ENCODE peak calls at places on chromosomes 6 and 20, in five cellular contexts. B is CD4-positive, alpha-beta T cell; R is heart right ventricle; F is left ventricle myocardium inferior; X is Panc1. V is an unnamed sample.
A peak's percentile ranks its signal among the peaks of the same experiment; 100 is the strongest.

GRCh38 chr6:157023958-157024357 is 246.8 kb downstream of the ARID1B start:
- DNase-seq in X (no peak), R (no peak), B (no peak), F (no peak), V (no peak)

GRCh38 chr20:2741881-2742280 is 49.3 kb downstream of the EBF4 start:
- DNase-seq in B (no peak), F (no peak), X (no peak), R (no peak), V (no peak)

GRCh38 chr20:17461941-17462340 is 69.2 kb downstream of the BFSP1 start:
- DNase-seq in X (no peak), F (no peak), B (no peak), R (no peak), V (no peak)

GRCh38 chr6:42137192-42137753 is 5.1 kb downstream of the C6orf132 start:
- DNase-seq in X (no peak), F (no peak), R (no peak), B (no peak), V (no peak)

GRCh38 chr20:39600156-39600555 is 638.0 kb downstream of the DHX35 start:
- DNase-seq in B (no peak), F (no peak), X (no peak), R (no peak), V (no peak)

GRCh38 chr6:130744601-130745382 is 82.4 kb upstream of the SMLR1 start:
- DNase-seq in B (no peak), R (no peak), F (no peak), X (no peak), V (peak; percentile 53)

GRCh38 chr6:7974932-7975763 is 64.6 kb upstream of the TXNDC5 start:
- DNase-seq in F (peak; percentile 84), B (no peak), X (peak; percentile 42), R (peak; percentile 87), V (no peak)

GRCh38 chr20:35947489-35947888 is 6.8 kb downstream of the SCAND1 start:
- DNase-seq in X (no peak), F (no peak), R (no peak), B (no peak), V (peak; percentile 52)

GRCh38 chr20:18077157-18077556 is 19.4 kb upstream of the OVOL2 start:
- DNase-seq in B (no peak), F (no peak), R (no peak), X (no peak), V (no peak)

GRCh38 chr6:168109171-168109570 is 30.2 kb upstream of the FRMD1 start:
- DNase-seq in F (no peak), R (no peak), X (no peak), B (no peak), V (no peak)

GRCh38 chr6:150293423-150294280 is 75.2 kb upstream of the IYD start:
- DNase-seq in R (no peak), B (no peak), F (no peak), X (no peak), V (no peak)

GRCh38 chr20:58753267-58753928 is 60.8 kb downstream of the NPEPL1 start:
- DNase-seq in B (no peak), X (no peak), R (no peak), F (no peak), V (no peak)

GRCh38 chr6:1729133-1729751 is 119.5 kb downstream of the FOXC1 start:
- DNase-seq in X (no peak), F (no peak), R (no peak), B (no peak), V (no peak)

GRCh38 chr6:82461536-82461935 is 97.9 kb downstream of the TPBG start:
- DNase-seq in F (no peak), R (no peak), B (no peak), X (no peak), V (no peak)

GRCh38 chr6:24779416-24779815 is 4.7 kb downstream of the GMNN start:
- DNase-seq in X (no peak), F (no peak), B (no peak), R (no peak), V (no peak)

GRCh38 chr6:74585779-74586178 is 620.1 kb downstream of the COL12A1 start:
- DNase-seq in X (no peak), R (no peak), B (no peak), F (no peak), V (no peak)

GRCh38 chr6:31149827-31150447 is 7.7 kb downstream of the CCHCR1 start:
- DNase-seq in B (no peak), X (no peak), R (no peak), F (no peak), V (no peak)

GRCh38 chr6:38415231-38416005 is 224.3 kb downstream of the BTBD9 start:
- DNase-seq in X (no peak), R (no peak), F (no peak), B (no peak), V (no peak)

GRCh38 chr6:116218172-116218633 is 35.7 kb downstream of the TSPYL4 start:
- DNase-seq in R (no peak), F (no peak), B (no peak), X (no peak), V (no peak)

GRCh38 chr20:50724851-50725721 is 6.3 kb upstream of the PARD6B start:
- DNase-seq in X (no peak), F (peak; percentile 70), R (peak; percentile 68), B (no peak), V (no peak)

GRCh38 chr6:122147291-122147690 is 252.2 kb upstream of the HSF2 start:
- DNase-seq in X (no peak), F (no peak), R (no peak), B (no peak), V (no peak)

GRCh38 chr6:2816158-2816557 is 25.5 kb downstream of the SERPINB1 start:
- DNase-seq in R (no peak), B (no peak), F (no peak), X (no peak), V (no peak)

GRCh38 chr6:79461205-79461604 is 76.0 kb downstream of the LCA5 start:
- DNase-seq in F (no peak), B (no peak), R (no peak), X (no peak), V (no peak)

GRCh38 chr20:53652859-53653520 is 59.4 kb upstream of the ZNF217 start:
- DNase-seq in B (no peak), R (no peak), F (no peak), X (no peak), V (no peak)

GRCh38 chr6:129498950-129499870 is 210.8 kb downstream of the ARHGAP18 start:
- DNase-seq in F (no peak), X (peak; percentile 20), B (no peak), R (no peak), V (no peak)

DNA sequence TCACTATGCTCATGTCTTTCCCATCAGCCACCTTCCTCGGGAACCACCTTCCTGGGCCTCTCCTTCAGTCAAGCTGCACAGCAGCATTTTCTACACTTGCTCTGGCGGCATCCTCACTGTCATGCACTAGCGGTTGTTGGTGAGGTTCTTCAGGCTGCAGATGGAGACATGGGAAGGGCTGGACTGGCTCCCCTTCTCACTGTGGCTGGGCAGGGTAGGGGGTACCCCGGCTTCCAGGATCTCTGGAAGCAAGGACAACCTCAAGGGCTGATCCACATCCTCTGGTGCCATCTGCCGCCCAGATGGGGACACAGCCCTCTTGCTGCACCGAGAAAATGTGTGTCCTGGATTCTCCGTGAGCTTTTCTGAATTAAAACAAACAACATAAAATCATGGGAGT is 180.1 kb upstream of the RNF24 start:
- DNase-seq in X (no peak), R (no peak), F (no peak), B (no peak), V (no peak)
- H3K27ac ChIP-seq in X (no peak overlapping the region), R (no peak overlapping the region), F (no peak overlapping the region), B (no peak overlapping the region), V (no peak overlapping the region)

GRCh38 chr6:154247119-154247814 is 109.3 kb downstream of the IPCEF1 start:
- DNase-seq in X (no peak), R (no peak), B (no peak), F (no peak), V (peak; percentile 46)
- H3K27ac ChIP-seq in X (no peak overlapping the region), R (peak overlapping the region; percentile 85), B (peak overlapping the region; percentile 75), F (no peak overlapping the region), V (peak overlapping the region; percentile 98)

GRCh38 chr6:144352310-144352709 is 67.2 kb downstream of the UTRN start:
- DNase-seq in R (no peak), F (no peak), X (no peak), B (no peak), V (no peak)

GRCh38 chr6:144351338-144351737 is 66.2 kb downstream of the UTRN start:
- DNase-seq in B (peak; percentile 35), F (no peak), X (no peak), R (no peak), V (peak; percentile 72)

GRCh38 chr6:144350176-144350575 is 65.0 kb downstream of the UTRN start:
- DNase-seq in R (no peak), B (no peak), X (no peak), F (no peak), V (no peak)

GRCh38 chr6:144351741-144352140 is 66.6 kb downstream of the UTRN start:
- DNase-seq in R (no peak), B (no peak), X (no peak), F (no peak), V (peak; percentile 49)

DNA sequence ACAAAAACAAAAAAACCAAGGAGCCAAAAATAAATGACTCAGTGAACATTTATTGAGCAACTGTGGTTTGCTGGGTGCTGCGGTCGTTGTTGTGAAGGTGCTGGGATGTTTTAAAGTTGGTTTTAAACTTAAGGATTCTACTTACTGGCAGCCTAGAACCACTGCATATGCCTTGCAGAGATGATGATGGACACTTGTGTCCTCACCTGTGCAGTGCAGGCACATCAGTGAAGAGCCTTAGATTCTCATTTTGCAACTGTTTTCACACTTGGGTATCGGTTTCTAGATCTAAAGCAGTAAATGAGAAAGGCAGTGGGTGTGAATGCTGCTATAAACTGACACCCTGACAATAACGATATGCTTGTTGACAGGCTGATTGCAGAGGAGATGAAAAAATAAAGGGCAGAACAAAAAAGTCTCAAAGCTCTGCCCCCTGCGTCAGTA is 68.8 kb downstream of the UTRN start:
- DNase-seq in X (no peak), B (no peak), F (no peak), R (no peak), V (no peak)
- H3K27ac ChIP-seq in X (peak overlapping the region; percentile 78), B (peak overlapping the region; percentile 43), F (peak overlapping the region; percentile 63), R (peak overlapping the region; percentile 82), V (peak overlapping the region; percentile 44)

GRCh38 chr6:43884660-43885022 is 114.6 kb downstream of the VEGFA start:
- DNase-seq in F (no peak), B (no peak), X (no peak), R (no peak), V (no peak)

GRCh38 chr6:43883698-43884659 is 114.0 kb downstream of the VEGFA start:
- DNase-seq in X (no peak), B (no peak), R (no peak), F (no peak), V (no peak)

GRCh38 chr6:43886067-43886461 is 116.1 kb downstream of the VEGFA start:
- DNase-seq in R (no peak), F (no peak), B (no peak), X (no peak), V (no peak)

GRCh38 chr6:43886717-43887339 is 116.8 kb downstream of the VEGFA start:
- DNase-seq in X (no peak), R (no peak), B (no peak), F (no peak), V (no peak)

GRCh38 chr6:43885399-43886066 is 115.5 kb downstream of the VEGFA start:
- DNase-seq in B (no peak), F (no peak), X (no peak), R (no peak), V (no peak)
- H3K27ac ChIP-seq in B (no peak overlapping the region), F (no peak overlapping the region), X (no peak overlapping the region), R (peak overlapping the region; percentile 87), V (no peak overlapping the region)

GRCh38 chr20:32352101-32352720 is 5.9 kb upstream of the ASXL1 start:
- DNase-seq in X (no peak), B (no peak), R (no peak), F (no peak), V (no peak)
- H3K27ac ChIP-seq in X (peak overlapping the region; percentile 62), B (no peak overlapping the region), R (no peak overlapping the region), F (no peak overlapping the region), V (no peak overlapping the region)